ENCODE peak calls at places on chromosomes 5 and 9, in four cellular contexts. L is right lobe of liver, P is transverse colon, K is IMR-90. A is an unnamed sample.

GRCh38 chr5:76292923-76293322 is 110.2 kb upstream of the IQGAP2 start:
- DNase-seq in L (no peak), P (no peak), K (no peak), A (no peak)

GRCh38 chr5:159971931-159972461 is 36.9 kb upstream of the TTC1 start:
- DNase-seq in L (no peak), P (peak; percentile 23), K (no peak), A (no peak)

GRCh38 chr5:91162534-91163381 is 220.4 kb downstream of the ARRDC3 start:
- DNase-seq in L (no peak), P (peak; percentile 79), K (peak; percentile 95), A (no peak)

GRCh38 chr5:60350794-60351193 is 349.2 kb downstream of the DEPDC1B start:
- DNase-seq in L (no peak), P (peak; percentile 15), K (no peak), A (no peak)

GRCh38 chr5:174692381-174692780 is 32.0 kb upstream of the MSX2 start:
- DNase-seq in L (no peak), P (no peak), K (no peak), A (no peak)

GRCh38 chr5:129830288-129830687 is 74.0 kb upstream of the CHSY3 start:
- DNase-seq in L (no peak), P (no peak), K (no peak), A (no peak)

GRCh38 chr9:87827341-87827740 is 55.3 kb upstream of the SPATA31E1 start:
- DNase-seq in L (no peak), P (no peak), K (no peak), A (no peak)

GRCh38 chr5:179130101-179130681 is 70.0 kb downstream of the ZNF354C start:
- DNase-seq in L (peak; percentile 29), P (no peak), K (no peak), A (no peak)

GRCh38 chr9:87957839-87958238 is 16.5 kb downstream of the CDK20 start:
- DNase-seq in L (no peak), P (no peak), K (no peak), A (no peak)

GRCh38 chr9:79129865-79130480 is 441.8 kb upstream of the TLE4 start:
- DNase-seq in L (peak; percentile 48), P (peak; percentile 29), K (peak; percentile 67), A (no peak)

GRCh38 chr9:110543631-110544051 is 35.9 kb downstream of the SVEP1 start:
- DNase-seq in L (no peak), P (no peak), K (no peak), A (no peak)

GRCh38 chr5:136516617-136517016 is 151.3 kb upstream of the TRPC7 start:
- DNase-seq in L (no peak), P (no peak), K (no peak), A (no peak)

GRCh38 chr5:10307206-10308148 is at the start of gene CMBL:
- DNase-seq in L (peak; percentile 82), P (peak; percentile 77), K (peak; percentile 48), A (peak; percentile 85)

GRCh38 chr5:127254729-127255284 is 35.8 kb upstream of the MEGF10 start:
- DNase-seq in L (no peak), P (no peak), K (peak; percentile 78), A (no peak)

GRCh38 chr5:125865166-125865815 is 557.9 kb upstream of the GRAMD2B start:
- DNase-seq in L (no peak), P (no peak), K (peak; percentile 3), A (no peak)

GRCh38 chr5:150155258-150156032 is at the start of gene PDGFRB:
- DNase-seq in L (no peak), P (peak; percentile 82), K (peak; percentile 89), A (peak; percentile 71)

GRCh38 chr5:39197556-39197955 is 21.8 kb downstream of the FYB1 start:
- DNase-seq in L (no peak), P (no peak), K (no peak), A (no peak)

GRCh38 chr5:178296066-178296465 is 63.5 kb upstream of the PHYKPL start:
- DNase-seq in L (no peak), P (no peak), K (no peak), A (no peak)

GRCh38 chr9:115107701-115108100 is 10.3 kb downstream of the TNC start:
- DNase-seq in L (no peak), P (no peak), K (no peak), A (no peak)

GRCh38 chr9:93686880-93687236 is 110.5 kb downstream of the PHF2 start:
- DNase-seq in L (no peak), P (no peak), K (no peak), A (no peak)

GRCh38 chr5:150306775-150307174 is 4.1 kb upstream of the ARSI start:
- DNase-seq in L (no peak), P (no peak), K (no peak), A (no peak)

GRCh38 chr5:147384346-147385193 is 125.3 kb downstream of the DPYSL3 start:
- DNase-seq in L (no peak), P (no peak), K (no peak), A (no peak)

GRCh38 chr5:12910611-12911010 is 1006.4 kb upstream of the CTNND2 start:
- DNase-seq in L (no peak), P (no peak), K (no peak), A (no peak)

GRCh38 chr9:88291056-88291455 is 97.2 kb upstream of the SPIN1 start:
- DNase-seq in L (peak; percentile 23), P (no peak), K (no peak), A (no peak)

GRCh38 chr9:112179816-112180215 is 4.7 kb upstream of the SUSD1 start:
- DNase-seq in L (no peak), P (no peak), K (no peak), A (no peak)

GRCh38 chr9:89497978-89498844 is at the start of gene SEMA4D:
- DNase-seq in L (peak; percentile 74), P (peak; percentile 85), K (peak; percentile 51), A (peak; percentile 90)
- H3K4me1 ChIP-seq in L (no peaks in the 10 kb centered on the region), P (peaks cover 37% of the 10 kb centered on the region), K (no peaks in the 10 kb centered on the region), A (peaks cover 24% of the 10 kb centered on the region)

GRCh38 chr9:33619666-33620404 is 95.8 kb downstream of the ANKRD18B start:
- DNase-seq in L (no peak), P (no peak), K (peak; percentile 97), A (no peak)

GRCh38 chr9:33623658-33624586 is 99.9 kb downstream of the ANKRD18B start:
- DNase-seq in L (peak; percentile 60), P (peak; percentile 62), K (peak; percentile 67), A (peak; percentile 32)

GRCh38 chr9:33620738-33621439 is 96.8 kb downstream of the ANKRD18B start:
- DNase-seq in L (no peak), P (no peak), K (peak; percentile 84), A (no peak)
- TF ChIP-seq CTCF in L (no peak), P (no peak), K (no peak), A (no peak)

DNA sequence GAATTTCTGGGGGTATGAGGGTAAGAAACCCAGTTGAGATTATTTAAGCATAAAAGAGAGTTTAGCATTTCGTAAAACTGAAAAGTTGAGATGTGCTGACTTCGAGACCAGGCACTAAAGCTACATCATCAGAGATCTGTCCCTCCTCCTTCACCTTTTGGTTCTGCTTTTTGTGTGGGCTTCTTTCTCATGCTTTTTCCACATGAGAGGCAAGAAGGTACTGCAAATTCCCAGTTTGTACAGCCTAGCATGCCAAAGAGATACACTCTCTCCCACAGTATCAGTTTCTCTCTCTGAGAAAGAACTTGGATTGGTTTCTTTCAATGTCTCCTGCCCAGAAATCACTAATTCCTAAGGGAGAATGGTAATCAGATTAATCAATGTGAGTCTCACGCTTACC is 584.7 kb downstream of the SEMA5A start:
- DNase-seq in L (no peak), P (no peak), K (no peak), A (no peak)
- H3K4me1 ChIP-seq in L (no peaks in the 10 kb centered on the region), P (no peaks in the 10 kb centered on the region), K (no peaks in the 10 kb centered on the region), A (no peaks in the 10 kb centered on the region)

DNA sequence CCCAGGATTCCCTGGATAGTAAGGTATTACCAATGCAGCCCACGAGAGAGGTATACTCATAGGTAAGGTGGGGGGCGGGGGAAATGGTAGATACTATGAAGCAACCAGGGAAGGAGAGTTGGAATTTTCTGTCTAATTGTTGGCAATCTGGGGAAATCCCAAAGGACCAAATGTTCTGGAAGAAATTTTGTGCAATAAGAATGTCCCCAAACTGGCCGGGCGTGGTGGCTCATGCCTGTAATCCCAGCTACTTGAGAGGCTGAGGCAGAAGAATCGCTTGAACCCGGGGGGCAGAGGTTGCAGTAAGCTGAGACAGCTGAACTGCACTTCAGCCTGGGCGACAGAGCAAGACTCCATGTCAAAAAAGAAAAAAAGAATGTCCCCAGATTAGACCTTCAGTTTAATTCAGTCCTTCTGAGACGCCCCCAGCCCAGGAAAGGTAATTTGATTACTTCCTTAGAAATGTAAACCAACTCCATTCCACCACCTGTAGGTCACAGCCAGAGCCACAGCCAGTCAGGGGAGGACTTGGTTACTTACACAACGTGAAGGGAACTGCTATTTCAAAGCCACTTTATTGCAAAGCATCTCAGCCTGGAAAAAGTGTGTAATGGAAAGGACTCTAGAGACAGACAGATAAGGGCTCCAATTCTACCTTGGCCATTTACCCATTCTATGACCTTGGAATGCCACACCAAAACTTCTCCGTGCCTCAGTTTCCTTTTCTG is 50.0 kb upstream of the KLF4 start:
- DNase-seq in L (no peak), P (no peak), K (no peak), A (no peak)
- TF ChIP-seq CTCF in L (no peak), P (no peak), K (no peak), A (no peak)

DNA sequence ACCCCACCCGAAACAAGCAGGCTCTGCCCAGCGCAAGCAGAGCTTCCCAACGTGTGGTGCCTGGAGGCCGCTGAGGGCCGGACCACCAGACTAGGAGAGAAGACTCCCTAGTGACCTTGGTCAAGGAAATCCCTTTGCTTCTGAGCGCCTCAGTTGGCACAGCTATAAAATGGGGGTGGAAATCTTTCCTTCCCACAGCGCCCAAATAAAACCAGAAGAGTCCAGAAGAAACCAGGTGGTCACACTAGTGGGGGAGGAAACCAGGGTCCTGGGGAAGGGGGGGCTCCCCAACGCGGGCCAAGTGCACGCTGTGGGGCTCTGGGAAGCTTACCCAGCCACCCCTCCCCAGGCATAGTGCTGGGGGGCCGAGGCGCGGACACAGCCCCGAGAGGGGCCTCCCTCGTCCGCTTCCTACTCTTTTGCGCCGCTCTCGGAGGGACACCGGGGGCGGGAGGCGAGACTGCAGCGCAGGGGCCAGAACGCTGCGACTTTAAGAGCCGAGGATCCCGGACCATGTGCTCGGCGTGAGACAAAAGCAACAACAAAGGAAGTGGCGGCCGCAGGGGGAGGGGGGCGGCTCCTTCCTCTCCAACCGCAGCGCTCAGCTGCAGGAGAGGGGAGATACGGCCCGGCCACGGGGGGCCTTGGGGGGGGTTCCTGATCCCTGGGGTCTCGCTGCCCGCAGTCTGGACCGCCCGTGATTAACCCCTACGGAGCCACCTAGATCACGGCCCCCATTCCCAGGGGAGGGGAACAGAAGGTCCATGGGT is 885 bp downstream of the RNF44 start:
- DNase-seq in L (peak; percentile 79), P (peak; percentile 85), K (peak; percentile 74), A (peak; percentile 96)
- H3K4me1 ChIP-seq in L (no peaks in the 10 kb centered on the region), P (peaks cover 58% of the 10 kb centered on the region), K (peaks cover 24% of the 10 kb centered on the region), A (peaks cover 34% of the 10 kb centered on the region)

GRCh38 chr5:83516361-83516760 is 44.8 kb downstream of the VCAN start:
- DNase-seq in L (no peak), P (no peak), K (peak; percentile 32), A (no peak)

GRCh38 chr5:83518676-83519075 is 47.1 kb downstream of the VCAN start:
- DNase-seq in L (no peak), P (no peak), K (no peak), A (no peak)

GRCh38 chr5:83513081-83513480 is 41.5 kb downstream of the VCAN start:
- DNase-seq in L (no peak), P (no peak), K (no peak), A (no peak)

GRCh38 chr5:83513491-83513890 is 41.9 kb downstream of the VCAN start:
- DNase-seq in L (no peak), P (no peak), K (no peak), A (no peak)

GRCh38 chr5:83516962-83517750 is 45.6 kb downstream of the VCAN start:
- DNase-seq in L (no peak), P (no peak), K (peak; percentile 55), A (no peak)
- TF ChIP-seq CTCF in L (no peak), P (no peak), K (peak; percentile 55), A (no peak)

A was measured in Peyer's patch.